ENCODE peak calls at places on chromosomes 5 and 9, in seven cellular contexts. One of them, this sample, is unnamed.

GRCh38 chr5:172078726-172079345 is 72.4 kb upstream of the FBXW11 start:
- DNase-seq in stomach: peak
- DNase-seq in activated CD8-positive, alpha-beta T cell treated with anti-CD3 and anti-CD28 coated beads for 36 hours: no peak
- DNase-seq in choroid plexus epithelial cell: peak
- DNase-seq in CD4-positive, alpha-beta T cell: no peak
- DNase-seq in A549: no peak
- DNase-seq in heart right ventricle: no peak
- DNase-seq in this sample: peak

GRCh38 chr5:142263346-142263745 is 61.5 kb downstream of the SPRY4 start:
- DNase-seq in heart right ventricle: no peak
- DNase-seq in activated CD8-positive, alpha-beta T cell treated with anti-CD3 and anti-CD28 coated beads for 36 hours: no peak
- DNase-seq in CD4-positive, alpha-beta T cell: no peak
- DNase-seq in A549: no peak
- DNase-seq in stomach: no peak
- DNase-seq in choroid plexus epithelial cell: no peak
- DNase-seq in this sample: no peak

GRCh38 chr5:85484982-85485574 is 1100.4 kb upstream of the EDIL3 start:
- DNase-seq in A549: no peak
- DNase-seq in stomach: no peak
- DNase-seq in choroid plexus epithelial cell: no peak
- DNase-seq in heart right ventricle: no peak
- DNase-seq in CD4-positive, alpha-beta T cell: no peak
- DNase-seq in activated CD8-positive, alpha-beta T cell treated with anti-CD3 and anti-CD28 coated beads for 36 hours: no peak
- DNase-seq in this sample: no peak

GRCh38 chr9:107033974-107034373 is 171.0 kb downstream of the ZNF462 start:
- DNase-seq in A549: no peak
- DNase-seq in CD4-positive, alpha-beta T cell: no peak
- DNase-seq in heart right ventricle: no peak
- DNase-seq in choroid plexus epithelial cell: no peak
- DNase-seq in stomach: no peak
- DNase-seq in activated CD8-positive, alpha-beta T cell treated with anti-CD3 and anti-CD28 coated beads for 36 hours: no peak
- DNase-seq in this sample: no peak

GRCh38 chr5:96893342-96893741 is 17.0 kb downstream of the ERAP2 start:
- DNase-seq in A549: no peak
- DNase-seq in choroid plexus epithelial cell: peak
- DNase-seq in activated CD8-positive, alpha-beta T cell treated with anti-CD3 and anti-CD28 coated beads for 36 hours: peak
- DNase-seq in heart right ventricle: no peak
- DNase-seq in CD4-positive, alpha-beta T cell: no peak
- DNase-seq in stomach: no peak
- DNase-seq in this sample: no peak

GRCh38 chr9:73532985-73533384 is 381.3 kb downstream of the ANXA1 start:
- DNase-seq in activated CD8-positive, alpha-beta T cell treated with anti-CD3 and anti-CD28 coated beads for 36 hours: no peak
- DNase-seq in A549: no peak
- DNase-seq in choroid plexus epithelial cell: no peak
- DNase-seq in CD4-positive, alpha-beta T cell: no peak
- DNase-seq in stomach: no peak
- DNase-seq in heart right ventricle: no peak
- DNase-seq in this sample: no peak

GRCh38 chr5:180593446-180594206 is 2.3 kb upstream of the SCGB3A1 start:
- DNase-seq in choroid plexus epithelial cell: no peak
- DNase-seq in CD4-positive, alpha-beta T cell: no peak
- DNase-seq in heart right ventricle: no peak
- DNase-seq in A549: no peak
- DNase-seq in stomach: peak
- DNase-seq in activated CD8-positive, alpha-beta T cell treated with anti-CD3 and anti-CD28 coated beads for 36 hours: no peak
- DNase-seq in this sample: no peak

GRCh38 chr5:179825655-179826182 is 5.0 kb downstream of the SQSTM1 start:
- DNase-seq in heart right ventricle: no peak
- DNase-seq in choroid plexus epithelial cell: no peak
- DNase-seq in stomach: no peak
- DNase-seq in CD4-positive, alpha-beta T cell: no peak
- DNase-seq in activated CD8-positive, alpha-beta T cell treated with anti-CD3 and anti-CD28 coated beads for 36 hours: no peak
- DNase-seq in A549: peak
- DNase-seq in this sample: no peak

GRCh38 chr9:34125681-34126206 is 754 bp downstream of the DCAF12 start:
- DNase-seq in activated CD8-positive, alpha-beta T cell treated with anti-CD3 and anti-CD28 coated beads for 36 hours: peak
- DNase-seq in stomach: no peak
- DNase-seq in CD4-positive, alpha-beta T cell: no peak
- DNase-seq in heart right ventricle: no peak
- DNase-seq in choroid plexus epithelial cell: peak
- DNase-seq in A549: peak
- DNase-seq in this sample: no peak

GRCh38 chr9:77177894-77178794 is 810 bp downstream of the VPS13A start:
- DNase-seq in choroid plexus epithelial cell: peak
- DNase-seq in stomach: peak
- DNase-seq in activated CD8-positive, alpha-beta T cell treated with anti-CD3 and anti-CD28 coated beads for 36 hours: peak
- DNase-seq in A549: peak
- DNase-seq in CD4-positive, alpha-beta T cell: peak
- DNase-seq in heart right ventricle: peak
- DNase-seq in this sample: no peak

GRCh38 chr5:41587668-41588067 is 77.3 kb upstream of the PLCXD3 start:
- DNase-seq in activated CD8-positive, alpha-beta T cell treated with anti-CD3 and anti-CD28 coated beads for 36 hours: no peak
- DNase-seq in stomach: no peak
- DNase-seq in choroid plexus epithelial cell: no peak
- DNase-seq in CD4-positive, alpha-beta T cell: no peak
- DNase-seq in A549: no peak
- DNase-seq in heart right ventricle: no peak
- DNase-seq in this sample: no peak

GRCh38 chr9:118529210-118529609 is 825.0 kb downstream of the TLR4 start:
- DNase-seq in heart right ventricle: no peak
- DNase-seq in choroid plexus epithelial cell: peak
- DNase-seq in CD4-positive, alpha-beta T cell: no peak
- DNase-seq in activated CD8-positive, alpha-beta T cell treated with anti-CD3 and anti-CD28 coated beads for 36 hours: no peak
- DNase-seq in stomach: no peak
- DNase-seq in A549: no peak
- DNase-seq in this sample: no peak

GRCh38 chr5:10987291-10987806 is 226.3 kb upstream of the DAP start:
- DNase-seq in stomach: no peak
- DNase-seq in A549: no peak
- DNase-seq in activated CD8-positive, alpha-beta T cell treated with anti-CD3 and anti-CD28 coated beads for 36 hours: no peak
- DNase-seq in CD4-positive, alpha-beta T cell: no peak
- DNase-seq in choroid plexus epithelial cell: no peak
- DNase-seq in heart right ventricle: no peak
- DNase-seq in this sample: no peak

GRCh38 chr5:178430187-178431062 is 159.8 kb downstream of the COL23A1 start:
- DNase-seq in choroid plexus epithelial cell: no peak
- DNase-seq in stomach: no peak
- DNase-seq in heart right ventricle: no peak
- DNase-seq in A549: no peak
- DNase-seq in activated CD8-positive, alpha-beta T cell treated with anti-CD3 and anti-CD28 coated beads for 36 hours: no peak
- DNase-seq in CD4-positive, alpha-beta T cell: no peak
- DNase-seq in this sample: no peak

GRCh38 chr5:16759147-16759800 is 142.5 kb upstream of the RETREG1 start:
- DNase-seq in heart right ventricle: no peak
- DNase-seq in A549: no peak
- DNase-seq in activated CD8-positive, alpha-beta T cell treated with anti-CD3 and anti-CD28 coated beads for 36 hours: peak
- DNase-seq in stomach: peak
- DNase-seq in CD4-positive, alpha-beta T cell: no peak
- DNase-seq in choroid plexus epithelial cell: no peak
- DNase-seq in this sample: no peak

GRCh38 chr9:127187231-127187956 is 65.0 kb upstream of the ANGPTL2 start:
- DNase-seq in activated CD8-positive, alpha-beta T cell treated with anti-CD3 and anti-CD28 coated beads for 36 hours: peak
- DNase-seq in CD4-positive, alpha-beta T cell: no peak
- DNase-seq in stomach: peak
- DNase-seq in heart right ventricle: no peak
- DNase-seq in A549: peak
- DNase-seq in choroid plexus epithelial cell: peak
- DNase-seq in this sample: peak

GRCh38 chr5:9268226-9268625 is 277.6 kb downstream of the SEMA5A start:
- DNase-seq in stomach: no peak
- DNase-seq in A549: no peak
- DNase-seq in heart right ventricle: no peak
- DNase-seq in choroid plexus epithelial cell: peak
- DNase-seq in activated CD8-positive, alpha-beta T cell treated with anti-CD3 and anti-CD28 coated beads for 36 hours: no peak
- DNase-seq in CD4-positive, alpha-beta T cell: no peak
- DNase-seq in this sample: no peak

GRCh38 chr5:73365301-73365853 is 83.2 kb downstream of the FOXD1 start:
- DNase-seq in CD4-positive, alpha-beta T cell: no peak
- DNase-seq in choroid plexus epithelial cell: peak
- DNase-seq in stomach: no peak
- DNase-seq in activated CD8-positive, alpha-beta T cell treated with anti-CD3 and anti-CD28 coated beads for 36 hours: no peak
- DNase-seq in heart right ventricle: no peak
- DNase-seq in A549: peak
- DNase-seq in this sample: peak

GRCh38 chr5:72815580-72816296 is 723 bp upstream of the TNPO1 start:
- DNase-seq in A549: peak
- DNase-seq in activated CD8-positive, alpha-beta T cell treated with anti-CD3 and anti-CD28 coated beads for 36 hours: no peak
- DNase-seq in CD4-positive, alpha-beta T cell: peak
- DNase-seq in stomach: no peak
- DNase-seq in choroid plexus epithelial cell: no peak
- DNase-seq in heart right ventricle: no peak
- DNase-seq in this sample: no peak

GRCh38 chr9:92147030-92147853 is 32.0 kb upstream of the SPTLC1 start:
- DNase-seq in heart right ventricle: no peak
- DNase-seq in CD4-positive, alpha-beta T cell: no peak
- DNase-seq in activated CD8-positive, alpha-beta T cell treated with anti-CD3 and anti-CD28 coated beads for 36 hours: peak
- DNase-seq in A549: peak
- DNase-seq in stomach: no peak
- DNase-seq in choroid plexus epithelial cell: peak
- DNase-seq in this sample: peak

GRCh38 chr9:93209097-93209496 is 25.2 kb downstream of the WNK2 start:
- DNase-seq in heart right ventricle: no peak
- DNase-seq in CD4-positive, alpha-beta T cell: no peak
- DNase-seq in choroid plexus epithelial cell: no peak
- DNase-seq in stomach: no peak
- DNase-seq in A549: no peak
- DNase-seq in activated CD8-positive, alpha-beta T cell treated with anti-CD3 and anti-CD28 coated beads for 36 hours: no peak
- DNase-seq in this sample: no peak

GRCh38 chr9:68933434-68934318 is 80.2 kb downstream of the PRKACG start:
- DNase-seq in choroid plexus epithelial cell: no peak
- DNase-seq in heart right ventricle: no peak
- DNase-seq in activated CD8-positive, alpha-beta T cell treated with anti-CD3 and anti-CD28 coated beads for 36 hours: no peak
- DNase-seq in stomach: no peak
- DNase-seq in A549: no peak
- DNase-seq in CD4-positive, alpha-beta T cell: no peak
- DNase-seq in this sample: no peak

GRCh38 chr5:35309365-35310130 is 79.3 kb upstream of the PRLR start:
- DNase-seq in stomach: no peak
- DNase-seq in A549: no peak
- DNase-seq in choroid plexus epithelial cell: no peak
- DNase-seq in heart right ventricle: no peak
- DNase-seq in activated CD8-positive, alpha-beta T cell treated with anti-CD3 and anti-CD28 coated beads for 36 hours: no peak
- DNase-seq in CD4-positive, alpha-beta T cell: no peak
- DNase-seq in this sample: no peak

GRCh38 chr9:29740518-29740917 is 2167.2 kb upstream of the C9orf72 start:
- DNase-seq in heart right ventricle: no peak
- DNase-seq in stomach: no peak
- DNase-seq in CD4-positive, alpha-beta T cell: no peak
- DNase-seq in A549: no peak
- DNase-seq in activated CD8-positive, alpha-beta T cell treated with anti-CD3 and anti-CD28 coated beads for 36 hours: no peak
- DNase-seq in choroid plexus epithelial cell: no peak
- DNase-seq in this sample: no peak

GRCh38 chr5:159990506-159990905 is 18.4 kb upstream of the TTC1 start:
- DNase-seq in CD4-positive, alpha-beta T cell: no peak
- DNase-seq in activated CD8-positive, alpha-beta T cell treated with anti-CD3 and anti-CD28 coated beads for 36 hours: no peak
- DNase-seq in heart right ventricle: no peak
- DNase-seq in A549: no peak
- DNase-seq in choroid plexus epithelial cell: peak
- DNase-seq in stomach: no peak
- DNase-seq in this sample: no peak
- TF ChIP-seq CTCF in CD4-positive, alpha-beta T cell: no peak
- TF ChIP-seq CTCF in activated CD8-positive, alpha-beta T cell treated with anti-CD3 and anti-CD28 coated beads for 36 hours: no peak
- TF ChIP-seq CTCF in heart right ventricle: no peak
- TF ChIP-seq CTCF in A549: peak
- TF ChIP-seq CTCF in choroid plexus epithelial cell: no peak
- TF ChIP-seq CTCF in stomach: no peak
- TF ChIP-seq CTCF in this sample: peak

GRCh38 chr9:123365881-123366528 is 10.0 kb downstream of the CRB2 start:
- DNase-seq in A549: no peak
- DNase-seq in choroid plexus epithelial cell: no peak
- DNase-seq in activated CD8-positive, alpha-beta T cell treated with anti-CD3 and anti-CD28 coated beads for 36 hours: no peak
- DNase-seq in heart right ventricle: no peak
- DNase-seq in CD4-positive, alpha-beta T cell: no peak
- DNase-seq in stomach: no peak
- DNase-seq in this sample: no peak

GRCh38 chr9:123368023-123368422 is 12.0 kb downstream of the CRB2 start:
- DNase-seq in choroid plexus epithelial cell: no peak
- DNase-seq in heart right ventricle: no peak
- DNase-seq in CD4-positive, alpha-beta T cell: no peak
- DNase-seq in A549: no peak
- DNase-seq in activated CD8-positive, alpha-beta T cell treated with anti-CD3 and anti-CD28 coated beads for 36 hours: no peak
- DNase-seq in stomach: no peak
- DNase-seq in this sample: no peak

GRCh38 chr9:123364241-123364824 is 8.3 kb downstream of the CRB2 start:
- DNase-seq in heart right ventricle: no peak
- DNase-seq in CD4-positive, alpha-beta T cell: no peak
- DNase-seq in activated CD8-positive, alpha-beta T cell treated with anti-CD3 and anti-CD28 coated beads for 36 hours: no peak
- DNase-seq in choroid plexus epithelial cell: no peak
- DNase-seq in stomach: no peak
- DNase-seq in A549: no peak
- DNase-seq in this sample: no peak

GRCh38 chr9:123362856-123363255 is 6.9 kb downstream of the CRB2 start:
- DNase-seq in CD4-positive, alpha-beta T cell: no peak
- DNase-seq in activated CD8-positive, alpha-beta T cell treated with anti-CD3 and anti-CD28 coated beads for 36 hours: no peak
- DNase-seq in stomach: no peak
- DNase-seq in choroid plexus epithelial cell: no peak
- DNase-seq in heart right ventricle: no peak
- DNase-seq in A549: no peak
- DNase-seq in this sample: no peak

DNA sequence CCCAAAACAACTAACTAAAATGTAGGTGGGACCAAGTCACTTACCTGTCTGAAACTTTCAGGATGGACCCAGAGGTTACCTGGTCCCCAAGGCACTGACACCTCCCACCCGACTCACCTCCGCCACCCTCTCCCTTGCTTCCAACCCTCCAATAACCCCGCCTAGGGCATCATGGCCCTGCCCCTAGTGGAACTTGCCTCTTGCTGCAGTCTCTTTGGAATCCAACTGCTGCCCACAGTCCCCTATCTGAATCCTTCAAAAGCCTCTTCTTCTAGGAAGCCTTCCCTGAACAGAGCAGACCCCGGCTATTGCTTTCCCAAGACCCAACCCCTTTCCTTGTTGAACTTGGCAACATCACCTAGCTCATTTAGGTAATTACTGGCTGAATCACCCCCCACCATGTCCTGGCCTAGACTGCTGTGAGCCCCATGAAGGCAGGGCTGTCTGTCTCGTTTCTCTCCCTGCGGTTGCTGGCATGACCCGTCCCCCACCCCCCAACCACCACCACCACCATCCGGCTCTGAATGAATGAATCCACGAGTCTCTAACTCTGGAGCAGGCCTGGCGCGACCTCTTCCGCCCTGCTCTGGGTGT is 9.4 kb downstream of the CRB2 start:
- DNase-seq in heart right ventricle: no peak
- DNase-seq in activated CD8-positive, alpha-beta T cell treated with anti-CD3 and anti-CD28 coated beads for 36 hours: no peak
- DNase-seq in CD4-positive, alpha-beta T cell: no peak
- DNase-seq in choroid plexus epithelial cell: no peak
- DNase-seq in A549: no peak
- DNase-seq in stomach: no peak
- DNase-seq in this sample: no peak
- TF ChIP-seq CTCF in heart right ventricle: no peak
- TF ChIP-seq CTCF in activated CD8-positive, alpha-beta T cell treated with anti-CD3 and anti-CD28 coated beads for 36 hours: no peak
- TF ChIP-seq CTCF in CD4-positive, alpha-beta T cell: no peak
- TF ChIP-seq CTCF in choroid plexus epithelial cell: peak
- TF ChIP-seq CTCF in A549: no peak
- TF ChIP-seq CTCF in stomach: no peak
- TF ChIP-seq CTCF in this sample: no peak

GRCh38 chr5:135398855-135399837 is at the start of gene MACROH2A1:
- DNase-seq in choroid plexus epithelial cell: peak
- DNase-seq in heart right ventricle: peak
- DNase-seq in stomach: peak
- DNase-seq in activated CD8-positive, alpha-beta T cell treated with anti-CD3 and anti-CD28 coated beads for 36 hours: peak
- DNase-seq in CD4-positive, alpha-beta T cell: peak
- DNase-seq in A549: peak
- DNase-seq in this sample: peak
- TF ChIP-seq CTCF in choroid plexus epithelial cell: no peak
- TF ChIP-seq CTCF in heart right ventricle: no peak
- TF ChIP-seq CTCF in stomach: no peak
- TF ChIP-seq CTCF in activated CD8-positive, alpha-beta T cell treated with anti-CD3 and anti-CD28 coated beads for 36 hours: no peak
- TF ChIP-seq CTCF in CD4-positive, alpha-beta T cell: no peak
- TF ChIP-seq CTCF in A549: no peak
- TF ChIP-seq CTCF in this sample: no peak

GRCh38 chr5:162096448-162096847 is 28.9 kb downstream of the GABRG2 start:
- DNase-seq in CD4-positive, alpha-beta T cell: no peak
- DNase-seq in activated CD8-positive, alpha-beta T cell treated with anti-CD3 and anti-CD28 coated beads for 36 hours: no peak
- DNase-seq in stomach: no peak
- DNase-seq in heart right ventricle: no peak
- DNase-seq in A549: no peak
- DNase-seq in choroid plexus epithelial cell: no peak
- DNase-seq in this sample: no peak
- TF ChIP-seq CTCF in CD4-positive, alpha-beta T cell: no peak
- TF ChIP-seq CTCF in activated CD8-positive, alpha-beta T cell treated with anti-CD3 and anti-CD28 coated beads for 36 hours: no peak
- TF ChIP-seq CTCF in stomach: no peak
- TF ChIP-seq CTCF in heart right ventricle: no peak
- TF ChIP-seq CTCF in A549: no peak
- TF ChIP-seq CTCF in choroid plexus epithelial cell: no peak
- TF ChIP-seq CTCF in this sample: no peak

This sample was measured in AG09319.